ENCODE peak calls at places on chromosomes 7 and 10, in ten cellular contexts. One of them, this sample, is unnamed.

GRCh38 chr7:50866343-50867047 is 83.8 kb upstream of the GRB10 start:
- DNase-seq in GM03348: no peak
- DNase-seq in GDM1: no peak
- DNase-seq in hypothalamus: no peak
- DNase-seq in A549: no peak
- DNase-seq in left ventricle myocardium inferior: no peak
- DNase-seq in dermis microvascular lymphatic vessel endothelial cell: no peak
- DNase-seq in cardiac fibroblast: no peak
- DNase-seq in HS-27A: no peak
- DNase-seq in neural crest cell: no peak
- DNase-seq in this sample: no peak

GRCh38 chr7:30166841-30167235 is 32.1 kb downstream of the MTURN start:
- DNase-seq in neural crest cell: no peak
- DNase-seq in HS-27A: no peak
- DNase-seq in GDM1: no peak
- DNase-seq in dermis microvascular lymphatic vessel endothelial cell: no peak
- DNase-seq in left ventricle myocardium inferior: no peak
- DNase-seq in cardiac fibroblast: no peak
- DNase-seq in A549: no peak
- DNase-seq in GM03348: no peak
- DNase-seq in hypothalamus: no peak
- DNase-seq in this sample: no peak

GRCh38 chr10:128606041-128606440 is 479.8 kb upstream of the MKI67 start:
- DNase-seq in left ventricle myocardium inferior: no peak
- DNase-seq in GDM1: no peak
- DNase-seq in GM03348: no peak
- DNase-seq in HS-27A: no peak
- DNase-seq in cardiac fibroblast: no peak
- DNase-seq in neural crest cell: no peak
- DNase-seq in A549: no peak
- DNase-seq in dermis microvascular lymphatic vessel endothelial cell: no peak
- DNase-seq in hypothalamus: no peak
- DNase-seq in this sample: no peak

GRCh38 chr7:12508554-12508953 is 62.0 kb upstream of the SCIN start:
- DNase-seq in A549: no peak
- DNase-seq in HS-27A: no peak
- DNase-seq in neural crest cell: no peak
- DNase-seq in hypothalamus: no peak
- DNase-seq in GM03348: no peak
- DNase-seq in dermis microvascular lymphatic vessel endothelial cell: no peak
- DNase-seq in GDM1: no peak
- DNase-seq in left ventricle myocardium inferior: no peak
- DNase-seq in cardiac fibroblast: no peak
- DNase-seq in this sample: no peak

GRCh38 chr7:1767524-1767923 is 97.4 kb downstream of the ELFN1 start:
- DNase-seq in left ventricle myocardium inferior: no peak
- DNase-seq in GM03348: no peak
- DNase-seq in neural crest cell: no peak
- DNase-seq in A549: no peak
- DNase-seq in HS-27A: no peak
- DNase-seq in cardiac fibroblast: no peak
- DNase-seq in GDM1: no peak
- DNase-seq in hypothalamus: no peak
- DNase-seq in dermis microvascular lymphatic vessel endothelial cell: no peak
- DNase-seq in this sample: no peak

GRCh38 chr7:150958071-150958552 is 20.0 kb downstream of the KCNH2 start:
- DNase-seq in neural crest cell: no peak
- DNase-seq in left ventricle myocardium inferior: no peak
- DNase-seq in cardiac fibroblast: no peak
- DNase-seq in A549: no peak
- DNase-seq in HS-27A: no peak
- DNase-seq in hypothalamus: no peak
- DNase-seq in GDM1: no peak
- DNase-seq in dermis microvascular lymphatic vessel endothelial cell: no peak
- DNase-seq in GM03348: no peak
- DNase-seq in this sample: no peak

GRCh38 chr10:97173036-97173435 is 12.7 kb downstream of the SLIT1 start:
- DNase-seq in A549: no peak
- DNase-seq in hypothalamus: no peak
- DNase-seq in HS-27A: no peak
- DNase-seq in left ventricle myocardium inferior: no peak
- DNase-seq in neural crest cell: no peak
- DNase-seq in cardiac fibroblast: no peak
- DNase-seq in GDM1: no peak
- DNase-seq in GM03348: no peak
- DNase-seq in dermis microvascular lymphatic vessel endothelial cell: no peak
- DNase-seq in this sample: no peak

GRCh38 chr10:74669210-74669609 is 157.2 kb upstream of the KAT6B start:
- DNase-seq in hypothalamus: no peak
- DNase-seq in dermis microvascular lymphatic vessel endothelial cell: no peak
- DNase-seq in neural crest cell: no peak
- DNase-seq in GM03348: peak; percentile 32
- DNase-seq in cardiac fibroblast: no peak
- DNase-seq in GDM1: no peak
- DNase-seq in A549: no peak
- DNase-seq in HS-27A: no peak
- DNase-seq in left ventricle myocardium inferior: no peak
- DNase-seq in this sample: no peak

GRCh38 chr10:103925591-103925990 is 7.6 kb upstream of the STN1 start:
- DNase-seq in dermis microvascular lymphatic vessel endothelial cell: no peak
- DNase-seq in neural crest cell: no peak
- DNase-seq in GDM1: no peak
- DNase-seq in left ventricle myocardium inferior: no peak
- DNase-seq in cardiac fibroblast: no peak
- DNase-seq in A549: no peak
- DNase-seq in hypothalamus: no peak
- DNase-seq in GM03348: no peak
- DNase-seq in HS-27A: no peak
- DNase-seq in this sample: no peak

GRCh38 chr10:121580276-121581116 is 17.7 kb downstream of the FGFR2 start:
- DNase-seq in GM03348: no peak
- DNase-seq in dermis microvascular lymphatic vessel endothelial cell: no peak
- DNase-seq in left ventricle myocardium inferior: no peak
- DNase-seq in HS-27A: no peak
- DNase-seq in hypothalamus: no peak
- DNase-seq in neural crest cell: no peak
- DNase-seq in A549: no peak
- DNase-seq in GDM1: no peak
- DNase-seq in cardiac fibroblast: no peak
- DNase-seq in this sample: no peak

GRCh38 chr7:139698879-139699278 is 78.9 kb downstream of the HIPK2 start:
- DNase-seq in hypothalamus: no peak
- DNase-seq in cardiac fibroblast: no peak
- DNase-seq in HS-27A: no peak
- DNase-seq in dermis microvascular lymphatic vessel endothelial cell: no peak
- DNase-seq in GM03348: no peak
- DNase-seq in GDM1: no peak
- DNase-seq in A549: no peak
- DNase-seq in left ventricle myocardium inferior: no peak
- DNase-seq in neural crest cell: no peak
- DNase-seq in this sample: no peak

GRCh38 chr10:96585726-96586418 is 940 bp downstream of the TM9SF3 start:
- DNase-seq in HS-27A: no peak
- DNase-seq in left ventricle myocardium inferior: no peak
- DNase-seq in A549: no peak
- DNase-seq in GDM1: no peak
- DNase-seq in dermis microvascular lymphatic vessel endothelial cell: peak; percentile 13
- DNase-seq in neural crest cell: no peak
- DNase-seq in cardiac fibroblast: no peak
- DNase-seq in hypothalamus: no peak
- DNase-seq in GM03348: no peak
- DNase-seq in this sample: no peak

GRCh38 chr7:100682228-100682741 is 8.7 kb downstream of the GNB2 start:
- DNase-seq in GDM1: no peak
- DNase-seq in left ventricle myocardium inferior: no peak
- DNase-seq in neural crest cell: no peak
- DNase-seq in HS-27A: no peak
- DNase-seq in hypothalamus: no peak
- DNase-seq in cardiac fibroblast: no peak
- DNase-seq in A549: no peak
- DNase-seq in GM03348: no peak
- DNase-seq in dermis microvascular lymphatic vessel endothelial cell: no peak
- DNase-seq in this sample: no peak

GRCh38 chr10:21406595-21407218 is 118.8 kb downstream of the SKIDA1 start:
- DNase-seq in cardiac fibroblast: peak; percentile 75
- DNase-seq in hypothalamus: no peak
- DNase-seq in GDM1: no peak
- DNase-seq in neural crest cell: no peak
- DNase-seq in A549: no peak
- DNase-seq in left ventricle myocardium inferior: no peak
- DNase-seq in HS-27A: no peak
- DNase-seq in GM03348: peak; percentile 66
- DNase-seq in dermis microvascular lymphatic vessel endothelial cell: peak; percentile 56
- DNase-seq in this sample: no peak

GRCh38 chr7:77327067-77327931 is 88.8 kb downstream of the GSAP start:
- DNase-seq in HS-27A: no peak
- DNase-seq in cardiac fibroblast: peak; percentile 89
- DNase-seq in GDM1: peak; percentile 62
- DNase-seq in neural crest cell: no peak
- DNase-seq in GM03348: peak; percentile 72
- DNase-seq in dermis microvascular lymphatic vessel endothelial cell: peak; percentile 54
- DNase-seq in A549: no peak
- DNase-seq in hypothalamus: no peak
- DNase-seq in left ventricle myocardium inferior: peak; percentile 47
- DNase-seq in this sample: peak; percentile 27

GRCh38 chr10:14681802-14682201 is 92.9 kb downstream of the FAM107B start:
- DNase-seq in neural crest cell: no peak
- DNase-seq in left ventricle myocardium inferior: no peak
- DNase-seq in dermis microvascular lymphatic vessel endothelial cell: no peak
- DNase-seq in hypothalamus: no peak
- DNase-seq in A549: no peak
- DNase-seq in GDM1: no peak
- DNase-seq in cardiac fibroblast: no peak
- DNase-seq in HS-27A: no peak
- DNase-seq in GM03348: no peak
- DNase-seq in this sample: no peak

GRCh38 chr10:3754727-3755439 is 30.1 kb downstream of the KLF6 start:
- DNase-seq in dermis microvascular lymphatic vessel endothelial cell: peak; percentile 94
- DNase-seq in HS-27A: no peak
- DNase-seq in GDM1: no peak
- DNase-seq in cardiac fibroblast: peak; percentile 97
- DNase-seq in GM03348: peak; percentile 77
- DNase-seq in left ventricle myocardium inferior: no peak
- DNase-seq in hypothalamus: no peak
- DNase-seq in A549: peak; percentile 72
- DNase-seq in neural crest cell: no peak
- DNase-seq in this sample: no peak

GRCh38 chr7:1586827-1587705 is 17.2 kb upstream of the PSMG3 start:
- DNase-seq in GDM1: no peak
- DNase-seq in neural crest cell: no peak
- DNase-seq in hypothalamus: no peak
- DNase-seq in HS-27A: no peak
- DNase-seq in dermis microvascular lymphatic vessel endothelial cell: no peak
- DNase-seq in GM03348: no peak
- DNase-seq in left ventricle myocardium inferior: no peak
- DNase-seq in cardiac fibroblast: no peak
- DNase-seq in A549: no peak
- DNase-seq in this sample: no peak

GRCh38 chr10:114343623-114344306 is 60.5 kb downstream of the AFAP1L2 start:
- DNase-seq in GM03348: no peak
- DNase-seq in dermis microvascular lymphatic vessel endothelial cell: peak; percentile 53
- DNase-seq in GDM1: no peak
- DNase-seq in hypothalamus: no peak
- DNase-seq in left ventricle myocardium inferior: no peak
- DNase-seq in A549: no peak
- DNase-seq in HS-27A: no peak
- DNase-seq in neural crest cell: no peak
- DNase-seq in cardiac fibroblast: no peak
- DNase-seq in this sample: no peak

GRCh38 chr10:47359101-47359500 is 10.9 kb downstream of the RBP3 start:
- DNase-seq in GM03348: no peak
- DNase-seq in hypothalamus: no peak
- DNase-seq in HS-27A: no peak
- DNase-seq in left ventricle myocardium inferior: no peak
- DNase-seq in A549: no peak
- DNase-seq in dermis microvascular lymphatic vessel endothelial cell: no peak
- DNase-seq in cardiac fibroblast: no peak
- DNase-seq in neural crest cell: no peak
- DNase-seq in GDM1: no peak
- DNase-seq in this sample: no peak

GRCh38 chr7:82210422-82211184 is 233.0 kb downstream of the CACNA2D1 start:
- DNase-seq in cardiac fibroblast: peak; percentile 55
- DNase-seq in HS-27A: no peak
- DNase-seq in A549: no peak
- DNase-seq in GM03348: no peak
- DNase-seq in dermis microvascular lymphatic vessel endothelial cell: no peak
- DNase-seq in GDM1: no peak
- DNase-seq in left ventricle myocardium inferior: no peak
- DNase-seq in hypothalamus: no peak
- DNase-seq in neural crest cell: no peak
- DNase-seq in this sample: no peak